ENCODE peak calls at places on chromosomes 5 and 9, in eight cellular contexts. P is OCI-LY7, H is IMR-90, C is mammary epithelial cell, N is psoas muscle, I is tibial artery, R is uterus, F is brain microvascular endothelial cell. Q is an unnamed sample.

GRCh38 chr9:76415154-76415553 is 20.9 kb upstream of the RFK start:
- DNase-seq in P (no peak), H (no peak), C (no peak), N (no peak), I (no peak), R (no peak), F (no peak), Q (no peak)

GRCh38 chr9:76161546-76161945 is 232.7 kb downstream of the RFK start:
- DNase-seq in P (no peak), H (peak), C (no peak), N (no peak), I (no peak), R (peak), F (peak), Q (no peak)

GRCh38 chr9:91192379-91192775 is 169.3 kb downstream of the AUH start:
- DNase-seq in P (peak), H (peak), C (no peak), N (peak), I (no peak), R (peak), F (no peak), Q (no peak)

GRCh38 chr9:133359420-133360175 is 3.2 kb downstream of the SURF2 start:
- DNase-seq in P (no peak), H (no peak), C (no peak), N (no peak), I (no peak), R (no peak), F (no peak), Q (no peak)

GRCh38 chr5:94707359-94707758 is 88.9 kb downstream of the SLF1 start:
- DNase-seq in P (peak), H (peak), C (no peak), N (no peak), I (no peak), R (no peak), F (no peak), Q (no peak)

GRCh38 chr9:118595719-118596305 is 773.4 kb downstream of the BRINP1 start:
- DNase-seq in P (peak), H (no peak), C (peak), N (no peak), I (no peak), R (no peak), F (peak), Q (no peak)

GRCh38 chr5:151708126-151708525 is 21.4 kb upstream of the SPARC start:
- DNase-seq in P (no peak), H (no peak), C (no peak), N (no peak), I (no peak), R (no peak), F (no peak), Q (no peak)

GRCh38 chr5:43281840-43282658 is 31.2 kb downstream of the HMGCS1 start:
- DNase-seq in P (no peak), H (peak), C (peak), N (no peak), I (no peak), R (no peak), F (peak), Q (no peak)

GRCh38 chr5:173196133-173196952 is 38.7 kb downstream of the NKX2-5 start:
- DNase-seq in P (no peak), H (no peak), C (no peak), N (no peak), I (no peak), R (no peak), F (no peak), Q (no peak)

GRCh38 chr5:128844354-128844923 is 120.8 kb upstream of the SLC27A6 start:
- DNase-seq in P (no peak), H (peak), C (no peak), N (no peak), I (no peak), R (no peak), F (no peak), Q (no peak)

GRCh38 chr5:175836741-175837729 is 34.3 kb upstream of the CPLX2 start:
- DNase-seq in P (no peak), H (no peak), C (no peak), N (peak), I (no peak), R (no peak), F (no peak), Q (no peak)

GRCh38 chr9:137087409-137087925 is 682 bp downstream of the MAN1B1 start:
- DNase-seq in P (peak), H (no peak), C (no peak), N (no peak), I (no peak), R (no peak), F (no peak), Q (no peak)

GRCh38 chr9:112248722-112249121 is 73.6 kb upstream of the SUSD1 start:
- DNase-seq in P (no peak), H (peak), C (peak), N (no peak), I (no peak), R (no peak), F (peak), Q (no peak)

GRCh38 chr5:127335381-127335780 is 44.8 kb downstream of the MEGF10 start:
- DNase-seq in P (no peak), H (no peak), C (no peak), N (no peak), I (no peak), R (no peak), F (no peak), Q (no peak)

GRCh38 chr9:35273591-35273990 is 111.8 kb downstream of the UNC13B start:
- DNase-seq in P (no peak), H (no peak), C (no peak), N (no peak), I (no peak), R (no peak), F (no peak), Q (no peak)

GRCh38 chr9:106419737-106420136 is 443.2 kb upstream of the ZNF462 start:
- DNase-seq in P (no peak), H (no peak), C (no peak), N (no peak), I (no peak), R (no peak), F (no peak), Q (no peak)

GRCh38 chr5:76169536-76169935 is 86.4 kb downstream of the SV2C start:
- DNase-seq in P (no peak), H (no peak), C (no peak), N (no peak), I (no peak), R (no peak), F (no peak), Q (no peak)

GRCh38 chr9:91177661-91178280 is 183.9 kb downstream of the AUH start:
- DNase-seq in P (no peak), H (peak), C (peak), N (no peak), I (peak), R (no peak), F (no peak), Q (peak)

GRCh38 chr5:154813736-154814135 is 36.7 kb downstream of the FAXDC2 start:
- DNase-seq in P (no peak), H (no peak), C (no peak), N (no peak), I (no peak), R (no peak), F (no peak), Q (no peak)

GRCh38 chr9:112033237-112034215 is 136.9 kb downstream of the UGCG start:
- DNase-seq in P (no peak), H (no peak), C (no peak), N (no peak), I (no peak), R (no peak), F (no peak), Q (no peak)

GRCh38 chr5:180718810-180719453 is 20.9 kb downstream of the OR2Y1 start:
- DNase-seq in P (peak), H (peak), C (peak), N (no peak), I (no peak), R (no peak), F (peak), Q (no peak)

GRCh38 chr9:100428871-100429654 is 2.1 kb downstream of the MSANTD3 start:
- DNase-seq in P (no peak), H (peak), C (peak), N (no peak), I (no peak), R (peak), F (peak), Q (no peak)

GRCh38 chr5:54477941-54478478 is 22.5 kb downstream of the HSPB3 start:
- DNase-seq in P (no peak), H (no peak), C (no peak), N (no peak), I (no peak), R (no peak), F (no peak), Q (no peak)

DNA sequence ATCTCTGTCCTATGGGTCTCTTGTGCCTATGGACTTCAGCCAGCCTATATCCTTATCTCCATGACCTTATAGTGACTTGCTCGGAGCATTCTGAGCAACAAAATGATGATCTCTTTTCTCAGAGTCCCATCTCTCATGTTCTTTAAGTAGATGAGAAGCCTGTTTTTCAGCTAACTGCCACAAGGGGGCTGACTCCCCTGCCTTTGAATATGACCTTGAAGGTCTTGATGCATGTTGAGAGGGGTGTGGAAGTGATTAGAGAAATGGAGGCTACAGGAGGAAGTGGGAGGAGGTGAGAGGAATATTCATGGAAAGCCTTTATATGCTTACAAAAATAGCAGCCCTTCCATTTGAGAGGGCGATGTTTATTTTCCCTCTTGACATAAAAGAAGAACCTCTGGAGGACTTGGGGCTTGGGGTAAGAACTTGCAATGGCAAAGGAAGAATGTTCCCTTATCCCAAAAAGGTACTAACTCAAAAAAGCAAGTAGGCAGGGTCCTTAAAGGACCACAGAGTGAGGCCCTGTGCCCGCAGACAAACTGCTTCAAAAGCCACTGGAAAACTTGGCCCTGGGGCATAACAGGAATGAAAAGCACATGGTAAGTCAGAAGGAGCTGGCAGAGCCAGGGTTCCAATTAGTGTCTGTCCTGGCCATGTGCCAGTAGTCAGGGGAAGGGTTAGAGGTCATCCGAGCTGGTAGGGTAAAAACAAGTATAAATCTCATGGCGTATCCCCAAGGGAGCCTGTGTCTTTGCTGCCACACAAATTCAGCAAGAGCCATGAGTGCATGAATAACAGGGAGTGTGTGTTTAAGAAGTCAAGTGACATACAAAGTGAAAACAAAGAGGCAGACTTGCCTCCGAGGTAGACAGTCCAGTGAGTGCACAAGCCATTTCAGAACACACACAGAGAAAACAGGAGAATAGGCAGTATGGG is 39.1 kb downstream of the FGD3 start:
- DNase-seq in P (peak), H (no peak), C (no peak), N (no peak), I (no peak), R (no peak), F (no peak), Q (no peak)
- TF ChIP-seq CTCF in P (peak), H (peak), C (peak), N (peak), I (peak), R (peak), F (peak), Q (peak)

DNA sequence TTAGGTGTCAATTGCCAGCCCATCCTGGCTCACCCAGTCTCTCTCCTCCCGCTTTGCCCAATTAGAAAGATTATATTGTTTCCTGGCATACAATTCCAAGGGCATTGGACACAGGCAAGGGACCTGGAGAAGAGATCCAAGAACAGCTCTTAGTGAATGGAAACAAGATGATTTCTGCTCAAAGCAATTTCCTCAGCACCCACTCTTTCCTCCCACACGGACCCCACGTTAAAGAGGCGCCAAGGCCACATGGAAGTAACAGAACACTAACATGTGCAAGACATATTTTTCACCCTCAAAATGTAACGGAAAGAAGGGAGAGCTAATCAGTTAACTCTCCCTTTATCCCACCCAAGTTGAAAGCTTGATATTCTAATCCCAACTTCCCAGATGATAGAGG is 111.2 kb downstream of the LHFPL2 start:
- DNase-seq in P (no peak), H (no peak), C (no peak), N (no peak), I (no peak), R (no peak), F (no peak), Q (no peak)
- H3K27ac ChIP-seq in P (no peak), H (no peak), C (peak), N (no peak), I (peak), R (no peak), F (no peak), Q (no peak)

GRCh38 chr5:134736173-134736812 is 2.1 kb upstream of the CAMLG start:
- DNase-seq in P (peak), H (no peak), C (no peak), N (no peak), I (no peak), R (no peak), F (no peak), Q (no peak)

GRCh38 chr5:134738963-134739661 is 764 bp downstream of the CAMLG start:
- DNase-seq in P (peak), H (peak), C (peak), N (no peak), I (no peak), R (no peak), F (peak), Q (no peak)

GRCh38 chr5:134735243-134735642 is 3.1 kb upstream of the CAMLG start:
- DNase-seq in P (peak), H (no peak), C (no peak), N (no peak), I (no peak), R (no peak), F (no peak), Q (no peak)

GRCh38 chr5:134741052-134741451 is 2.7 kb downstream of the CAMLG start:
- DNase-seq in P (no peak), H (no peak), C (no peak), N (no peak), I (no peak), R (no peak), F (no peak), Q (no peak)

GRCh38 chr5:134738133-134738962 is at the start of gene CAMLG:
- DNase-seq in P (peak), H (peak), C (peak), N (peak), I (peak), R (peak), F (peak), Q (peak)
- TF ChIP-seq CTCF in P (peak), H (peak), C (peak), N (peak), I (peak), R (peak), F (peak), Q (no peak)

GRCh38 chr5:6704361-6704851 is 8.8 kb upstream of the TENT4A start:
- DNase-seq in P (no peak), H (peak), C (peak), N (peak), I (peak), R (peak), F (peak), Q (peak)

GRCh38 chr5:6705959-6706358 is 7.3 kb upstream of the TENT4A start:
- DNase-seq in P (no peak), H (no peak), C (no peak), N (no peak), I (no peak), R (no peak), F (no peak), Q (no peak)

GRCh38 chr5:6703791-6704190 is 9.4 kb upstream of the TENT4A start:
- DNase-seq in P (no peak), H (peak), C (peak), N (no peak), I (no peak), R (no peak), F (no peak), Q (no peak)

GRCh38 chr5:6702633-6703032 is 10.6 kb upstream of the TENT4A start:
- DNase-seq in P (no peak), H (no peak), C (no peak), N (no peak), I (no peak), R (no peak), F (no peak), Q (no peak)

GRCh38 chr5:6705088-6705487 is 8.1 kb upstream of the TENT4A start:
- DNase-seq in P (no peak), H (no peak), C (no peak), N (no peak), I (no peak), R (no peak), F (no peak), Q (no peak)
- H3K27ac ChIP-seq in P (no peak), H (peak), C (peak), N (peak), I (peak), R (peak), F (no peak), Q (peak)

GRCh38 chr5:71782771-71783770 is 64.0 kb downstream of the CARTPT start:
- DNase-seq in P (peak), H (peak), C (peak), N (peak), I (peak), R (peak), F (peak), Q (peak)

GRCh38 chr5:71783891-71784290 is 64.8 kb downstream of the CARTPT start:
- DNase-seq in P (no peak), H (no peak), C (peak), N (no peak), I (no peak), R (no peak), F (no peak), Q (no peak)

GRCh38 chr5:71782393-71782770 is 63.3 kb downstream of the CARTPT start:
- DNase-seq in P (peak), H (no peak), C (peak), N (no peak), I (no peak), R (no peak), F (no peak), Q (no peak)

GRCh38 chr5:71780597-71780996 is 61.5 kb downstream of the CARTPT start:
- DNase-seq in P (no peak), H (no peak), C (no peak), N (no peak), I (no peak), R (no peak), F (no peak), Q (no peak)

GRCh38 chr5:71778678-71779276 is 59.7 kb downstream of the CARTPT start:
- DNase-seq in P (peak), H (peak), C (peak), N (no peak), I (no peak), R (no peak), F (peak), Q (no peak)
- TF ChIP-seq CTCF in P (peak), H (peak), C (peak), N (peak), I (peak), R (no peak), F (peak), Q (no peak)

GRCh38 chr5:138354926-138355378 is 2.5 kb downstream of the KDM3B start:
- DNase-seq in P (peak), H (peak), C (peak), N (no peak), I (no peak), R (no peak), F (peak), Q (no peak)
- H3K27ac ChIP-seq in P (peak), H (no peak), C (no peak), N (peak), I (no peak), R (no peak), F (no peak), Q (peak)

Q was measured in coronary artery.